ENCODE peak calls at places on chromosome 21, in five cellular contexts. W is H9, H is mesendoderm, O is H1, E is IMR-90. V is an unnamed sample.

GRCh38 chr21:15732290-15732995 is 2.7 kb downstream of the USP25 start:
- DNase-seq in H (no peak), E (peak; percentile 51), W (no peak), O (no peak), V (no peak)

GRCh38 chr21:19995253-19995652 is 1003.0 kb upstream of the NCAM2 start:
- DNase-seq in H (no peak), E (no peak), O (no peak), W (no peak), V (no peak)

GRCh38 chr21:29829514-29830255 is 110.1 kb downstream of the GRIK1 start:
- DNase-seq in E (no peak), H (no peak), W (no peak), O (no peak), V (no peak)

GRCh38 chr21:15062566-15062965 is 2.2 kb downstream of the NRIP1 start:
- DNase-seq in O (no peak), W (no peak), E (no peak), H (no peak), V (no peak)

GRCh38 chr21:37461494-37461893 is 94.9 kb downstream of the DYRK1A start:
- DNase-seq in E (peak; percentile 33), W (no peak), H (no peak), O (no peak), V (no peak)

GRCh38 chr21:19640964-19641363 is 1237.4 kb upstream of the TMPRSS15 start:
- DNase-seq in O (no peak), H (no peak), W (no peak), E (no peak), V (no peak)

GRCh38 chr21:18954415-18954972 is 550.9 kb upstream of the TMPRSS15 start:
- DNase-seq in O (no peak), E (no peak), H (no peak), W (no peak), V (no peak)

GRCh38 chr21:31201548-31201947 is 142.5 kb downstream of the TIAM1 start:
- DNase-seq in W (no peak), O (no peak), H (no peak), E (peak; percentile 50), V (no peak)

GRCh38 chr21:37324558-37324957 is 42.0 kb upstream of the DYRK1A start:
- DNase-seq in H (no peak), W (no peak), E (no peak), O (no peak), V (no peak)

GRCh38 chr21:21291883-21292569 is 293.8 kb downstream of the NCAM2 start:
- DNase-seq in H (no peak), E (no peak), O (no peak), W (no peak), V (no peak)

GRCh38 chr21:25895565-25896205 is 160.9 kb downstream of the GABPA start:
- DNase-seq in H (no peak), W (no peak), E (peak; percentile 45), O (no peak), V (no peak)

GRCh38 chr21:37139902-37140301 is 66.8 kb downstream of the TTC3 start:
- DNase-seq in W (no peak), E (peak; percentile 71), H (peak; percentile 91), O (no peak), V (peak; percentile 81)

GRCh38 chr21:46620846-46621245 is 14.6 kb upstream of the PRMT2 start:
- DNase-seq in W (no peak), H (no peak), E (no peak), O (no peak), V (no peak)

GRCh38 chr21:32347351-32347750 is 45.5 kb downstream of the URB1 start:
- DNase-seq in W (no peak), E (no peak), H (no peak), O (no peak), V (no peak)

GRCh38 chr21:39923441-39923840 is 56.2 kb downstream of the PCP4 start:
- DNase-seq in W (no peak), E (no peak), O (no peak), H (no peak), V (no peak)

GRCh38 chr21:27647401-27647800 is 680.5 kb upstream of the ADAMTS5 start:
- DNase-seq in O (no peak), W (no peak), H (no peak), E (no peak), V (no peak)

GRCh38 chr21:41768371-41769042 is 1.7 kb upstream of the RIPK4 start:
- DNase-seq in O (no peak), E (peak; percentile 85), H (peak; percentile 92), W (peak; percentile 79), V (no peak)

GRCh38 chr21:29053011-29053553 is 20.4 kb downstream of the CCT8 start:
- DNase-seq in O (no peak), H (no peak), W (no peak), E (no peak), V (no peak)

GRCh38 chr21:31988492-31989285 is 115.9 kb downstream of the HUNK start:
- DNase-seq in E (peak; percentile 32), H (peak; percentile 12), W (no peak), O (no peak), V (no peak)

GRCh38 chr21:32545948-32546441 is 39.3 kb downstream of the TCP10L start:
- DNase-seq in E (peak; percentile 47), H (no peak), W (no peak), O (no peak), V (no peak)

GRCh38 chr21:28644762-28645161 is 347.9 kb downstream of the LTN1 start:
- DNase-seq in E (no peak), W (no peak), H (no peak), O (no peak), V (no peak)

GRCh38 chr21:16040601-16041000 is 310.8 kb downstream of the USP25 start:
- DNase-seq in H (peak; percentile 10), W (no peak), E (peak; percentile 55), O (no peak), V (no peak)

GRCh38 chr21:14251336-14251735 is 35.4 kb downstream of the RBM11 start:
- DNase-seq in E (no peak), H (no peak), O (no peak), W (no peak), V (no peak)

GRCh38 chr21:31538821-31539220 is 120.7 kb upstream of the SOD1 start:
- DNase-seq in H (no peak), E (no peak), O (no peak), W (no peak), V (no peak)

DNA sequence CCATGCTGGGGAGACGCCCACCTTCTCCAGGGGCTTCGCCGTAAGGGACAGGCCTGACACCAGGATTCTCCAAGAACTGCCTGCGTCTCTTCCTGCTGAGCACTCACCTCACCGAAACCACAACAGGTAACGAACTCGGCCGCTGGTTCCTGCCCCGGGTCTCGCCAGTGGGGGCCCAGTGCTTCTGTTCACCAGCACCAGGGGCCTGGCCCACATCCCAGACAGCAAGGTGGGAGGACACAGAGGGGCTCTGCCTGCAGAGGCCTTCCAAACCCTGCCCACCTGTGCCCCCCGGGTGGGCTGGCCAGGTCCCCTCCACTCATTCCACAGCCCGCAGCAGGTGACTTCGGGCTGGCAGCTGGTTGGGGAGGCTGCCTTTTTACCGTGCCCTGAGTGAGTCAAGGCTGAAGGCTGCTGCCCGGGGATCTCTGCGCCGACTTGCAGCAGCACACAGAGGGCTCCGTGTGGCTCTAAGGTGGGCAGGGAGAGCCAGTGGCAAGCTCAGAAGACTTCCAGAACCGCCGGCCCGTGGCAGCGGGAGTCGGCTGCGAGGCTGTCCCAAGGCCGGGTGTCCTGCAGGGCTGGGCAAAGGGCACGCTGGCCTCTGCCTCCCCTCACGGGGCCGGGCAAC is 14.7 kb upstream of the COL18A1 start:
- DNase-seq in E (no peak), W (no peak), H (no peak), O (no peak), V (no peak)
- H2BK120ac ChIP-seq in E (no peak overlapping the region), W (no peak overlapping the region), H (no peak overlapping the region), O (no peak overlapping the region), V (no peak overlapping the region)

GRCh38 chr21:35719105-35719504 is 341.2 kb downstream of the SETD4 start:
- DNase-seq in H (no peak), E (no peak), O (no peak), W (no peak), V (no peak)

GRCh38 chr21:35720065-35720810 is 340.1 kb downstream of the SETD4 start:
- DNase-seq in H (no peak), O (no peak), E (no peak), W (no peak), V (no peak)

GRCh38 chr21:35716886-35717285 is 343.4 kb downstream of the SETD4 start:
- DNase-seq in O (no peak), H (no peak), E (no peak), W (no peak), V (no peak)

GRCh38 chr21:35721701-35722100 is 338.6 kb downstream of the SETD4 start:
- DNase-seq in E (no peak), H (no peak), O (no peak), W (no peak), V (no peak)
- H3K23ac ChIP-seq in E (no peak overlapping the region), H (no peak overlapping the region), O (no peak overlapping the region), W (no peak overlapping the region), V (no peak overlapping the region)

GRCh38 chr21:38758815-38759214 is 46.9 kb upstream of the ETS2 start:
- DNase-seq in E (no peak), O (no peak), H (no peak), W (no peak), V (no peak)
- H3K4me1 ChIP-seq in E (peaks cover 23% of the 10 kb centered on the region), O (peaks cover 2% of the 10 kb centered on the region), H (no peaks in the 10 kb centered on the region), W (no peaks in the 10 kb centered on the region), V (no peaks in the 10 kb centered on the region)

DNA sequence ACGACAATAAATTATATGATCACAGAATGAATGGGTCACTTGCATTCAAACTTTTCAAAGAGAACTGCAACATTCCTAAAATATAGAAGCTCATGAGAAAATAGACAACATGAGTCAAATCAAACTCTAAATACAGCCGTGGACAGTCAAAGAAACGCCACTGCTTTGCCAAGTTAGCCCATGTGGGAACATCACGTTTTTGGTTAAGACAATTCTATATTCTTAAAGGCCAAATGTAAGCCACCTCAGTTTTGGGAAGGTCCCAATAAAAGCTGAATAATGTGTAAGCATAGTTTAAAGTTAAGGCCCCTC is 33.6 kb downstream of the ETS2 start:
- DNase-seq in E (no peak), W (no peak), H (no peak), O (no peak), V (no peak)
- H2BK120ac ChIP-seq in E (peak overlapping the region; percentile 98), W (no peak overlapping the region), H (no peak overlapping the region), O (no peak overlapping the region), V (no peak overlapping the region)

DNA sequence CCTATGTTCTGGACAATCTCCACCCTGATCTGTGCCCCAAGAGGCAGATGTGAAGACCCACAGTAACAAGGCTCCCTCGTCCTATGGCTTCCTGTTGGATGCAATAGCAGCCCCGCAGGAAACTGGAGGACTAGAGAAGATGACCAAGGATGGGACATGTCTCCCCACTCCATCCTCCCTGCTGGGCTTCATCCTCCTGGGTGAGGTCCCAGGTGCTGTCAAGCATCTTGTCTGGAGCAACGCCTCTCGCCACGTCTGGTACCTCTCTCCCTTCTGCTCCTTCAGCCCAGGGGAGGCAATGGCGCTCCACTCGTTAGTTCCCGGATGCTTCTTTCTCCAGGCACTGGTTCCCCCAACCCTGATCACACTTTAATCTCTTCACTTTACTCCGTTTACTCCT is 11.1 kb downstream of the HSF2BP start:
- DNase-seq in O (no peak), E (no peak), H (no peak), W (no peak), V (no peak)
- H3K23ac ChIP-seq in O (no peak overlapping the region), E (no peak overlapping the region), H (no peak overlapping the region), W (no peak overlapping the region), V (no peak overlapping the region)

V was measured in neuronal stem cell.